ENCODE peak calls at places on chromosomes 13 and 19, in four cellular contexts. Y is K562, E is HepG2, Q is GM12878. M is an unnamed sample.

GRCh38 chr19:2495651-2496316 is 19.9 kb downstream of the GADD45B start:
- DNase-seq in Q (no peak), Y (no peak), E (no peak), M (no peak)

GRCh38 chr19:1019980-1020867 is 699 bp downstream of the TMEM259 start:
- DNase-seq in E (no peak), Q (no peak), Y (no peak), M (no peak)

GRCh38 chr19:56637976-56638555 is 4.9 kb upstream of the SMIM17 start:
- DNase-seq in Q (no peak), Y (peak; percentile 51), E (peak; percentile 54), M (peak; percentile 53)

GRCh38 chr19:57578487-57579205 is at the start of gene ZNF416:
- DNase-seq in E (peak; percentile 97), Y (peak; percentile 96), Q (peak; percentile 97), M (peak; percentile 96)

GRCh38 chr13:110628952-110629701 is 13.8 kb downstream of the NAXD start:
- DNase-seq in Q (no peak), Y (no peak), E (no peak), M (no peak)

GRCh38 chr19:1130801-1131717 is 27.3 kb downstream of the GPX4 start:
- DNase-seq in Q (no peak), Y (no peak), E (no peak), M (no peak)

GRCh38 chr13:99656843-99657506 is 155.7 kb downstream of the TM9SF2 start:
- DNase-seq in Y (no peak), E (no peak), Q (no peak), M (no peak)

GRCh38 chr13:106348032-106348431 is 187.4 kb downstream of the EFNB2 start:
- DNase-seq in Y (no peak), Q (no peak), E (no peak), M (no peak)

GRCh38 chr19:2032296-2032941 is 16.9 kb upstream of the BTBD2 start:
- DNase-seq in Y (no peak), E (no peak), Q (no peak), M (no peak)

GRCh38 chr19:1076951-1077350 is 10.0 kb downstream of the ARHGAP45 start:
- DNase-seq in Y (no peak), E (no peak), Q (peak; percentile 85), M (no peak)

GRCh38 chr13:40064154-40064713 is 408.8 kb downstream of the COG6 start:
- DNase-seq in Y (no peak), Q (no peak), E (peak; percentile 65), M (no peak)

GRCh38 chr19:16473875-16474397 is 2.2 kb upstream of the EPS15L1 start:
- DNase-seq in Q (no peak), E (no peak), Y (no peak), M (no peak)

GRCh38 chr19:3124630-3125029 is 11.2 kb upstream of the GNA15 start:
- DNase-seq in Q (no peak), E (no peak), Y (no peak), M (no peak)

GRCh38 chr19:42323852-42324654 is 1.4 kb upstream of the MEGF8 start:
- DNase-seq in E (no peak), Y (no peak), Q (no peak), M (no peak)

GRCh38 chr13:101755228-101755887 is 302.9 kb downstream of the ITGBL1 start:
- DNase-seq in E (no peak), Y (no peak), Q (no peak), M (no peak)

GRCh38 chr13:60329221-60329983 is 67.6 kb upstream of the TDRD3 start:
- DNase-seq in Q (peak; percentile 7), E (peak; percentile 12), Y (peak; percentile 41), M (peak; percentile 53)

GRCh38 chr19:5956728-5957127 is 21.2 kb downstream of the RANBP3 start:
- DNase-seq in Y (no peak), Q (no peak), E (no peak), M (no peak)

GRCh38 chr13:44212633-44213387 is 160.8 kb upstream of the SERP2 start:
- DNase-seq in Q (no peak), Y (no peak), E (no peak), M (no peak)

GRCh38 chr13:59352600-59352999 is 811.1 kb downstream of the DIAPH3 start:
- DNase-seq in Y (no peak), Q (no peak), E (peak; percentile 55), M (no peak)

GRCh38 chr13:110331362-110331761 is 24.3 kb downstream of the COL4A2 start:
- DNase-seq in E (no peak), Q (no peak), Y (no peak), M (no peak)

GRCh38 chr13:75452564-75452963 is 29.4 kb downstream of the TBC1D4 start:
- DNase-seq in Q (no peak), Y (no peak), E (no peak), M (no peak)

GRCh38 chr13:67224148-67224846 is 5.8 kb downstream of the PCDH9 start:
- DNase-seq in E (peak; percentile 56), Q (no peak), Y (peak; percentile 65), M (peak; percentile 93)

GRCh38 chr19:53944933-53945332 is 17.8 kb upstream of the CACNG8 start:
- DNase-seq in Q (no peak), E (no peak), Y (no peak), M (no peak)

GRCh38 chr13:98313938-98314292 is 136.8 kb upstream of the RNF113B start:
- DNase-seq in Y (no peak), E (no peak), Q (no peak), M (no peak)

GRCh38 chr19:41457241-41457640 is 14.3 kb downstream of the ERICH4 start:
- DNase-seq in E (no peak), Q (peak; percentile 53), Y (no peak), M (no peak)

GRCh38 chr13:40668335-40668734 is 1.9 kb upstream of the FOXO1 start:
- DNase-seq in E (peak; percentile 54), Y (peak; percentile 57), Q (no peak), M (peak; percentile 43)

GRCh38 chr13:103883152-103883551 is 816.9 kb upstream of the SLC10A2 start:
- DNase-seq in Y (no peak), E (peak; percentile 81), Q (no peak), M (peak; percentile 39)

GRCh38 chr19:43527860-43528622 is 1.0 kb upstream of the ETHE1 start:
- DNase-seq in Y (no peak), E (no peak), Q (no peak), M (no peak)

GRCh38 chr13:93867481-93867880 is 612.0 kb downstream of the DCT start:
- DNase-seq in Y (no peak), Q (no peak), E (no peak), M (no peak)

GRCh38 chr13:48806522-48806921 is 152.8 kb downstream of the CYSLTR2 start:
- DNase-seq in Q (no peak), Y (no peak), E (no peak), M (no peak)

GRCh38 chr13:110657196-110657595 is 41.9 kb downstream of the NAXD start:
- DNase-seq in Y (no peak), Q (no peak), E (no peak), M (no peak)

GRCh38 chr13:58463841-58464240 is 832.3 kb downstream of the PCDH17 start:
- DNase-seq in Q (no peak), Y (no peak), E (no peak), M (no peak)

GRCh38 chr19:12890787-12891552 is at the start of gene GCDH:
- DNase-seq in Y (peak; percentile 98), Q (peak; percentile 95), E (peak; percentile 99), M (peak; percentile 93)

GRCh38 chr19:12893582-12893981 is 2.6 kb downstream of the GCDH start:
- DNase-seq in E (no peak), Y (no peak), Q (no peak), M (no peak)

GRCh38 chr19:12891553-12892021 is 627 bp downstream of the GCDH start:
- DNase-seq in E (peak; percentile 20), Y (no peak), Q (no peak), M (no peak)

GRCh38 chr19:12899891-12900518 is 9.0 kb downstream of the GCDH start:
- DNase-seq in E (no peak), Y (no peak), Q (peak; percentile 61), M (no peak)

GRCh38 chr19:12896460-12896859 is 5.5 kb downstream of the GCDH start:
- DNase-seq in Q (no peak), E (no peak), Y (no peak), M (no peak)
- TF ChIP-seq SP1 in Q (no peak), E (no peak), Y (no peak), M (no peak)

GRCh38 chr19:35783469-35784400 is 8.4 kb downstream of the ARHGAP33 start:
- DNase-seq in Y (no peak), E (no peak), Q (no peak), M (no peak)
- TF ChIP-seq FOXM1 in Y (no peak), E (no peak), Q (no peak), M (no peak)

GRCh38 chr13:37293295-37293694 is 187.8 kb upstream of the CSNK1A1L start:
- DNase-seq in Y (no peak), Q (no peak), E (no peak), M (no peak)

GRCh38 chr13:37290691-37291090 is 185.2 kb upstream of the CSNK1A1L start:
- DNase-seq in Q (no peak), Y (no peak), E (no peak), M (no peak)

GRCh38 chr13:37295046-37295445 is 189.6 kb upstream of the CSNK1A1L start:
- DNase-seq in Y (no peak), Q (no peak), E (no peak), M (no peak)

GRCh38 chr13:37295573-37295972 is 190.1 kb upstream of the CSNK1A1L start:
- DNase-seq in Y (no peak), E (no peak), Q (no peak), M (no peak)
- TF ChIP-seq SP1 in Y (no peak), E (no peak), Q (no peak), M (no peak)

GRCh38 chr19:47890865-47891621 is 4.9 kb upstream of the SULT2A1 start:
- DNase-seq in E (no peak), Q (no peak), Y (no peak), M (no peak)

GRCh38 chr19:47895165-47895782 is 9.2 kb upstream of the SULT2A1 start:
- DNase-seq in Q (no peak), E (peak; percentile 58), Y (no peak), M (no peak)

GRCh38 chr19:47896019-47896418 is 9.9 kb upstream of the SULT2A1 start:
- DNase-seq in Q (no peak), Y (no peak), E (no peak), M (no peak)

GRCh38 chr19:47891923-47892666 is 6.0 kb upstream of the SULT2A1 start:
- DNase-seq in Q (no peak), Y (peak; percentile 81), E (peak; percentile 99), M (no peak)

GRCh38 chr19:47891622-47891922 is 5.5 kb upstream of the SULT2A1 start:
- DNase-seq in Q (no peak), Y (no peak), E (no peak), M (no peak)
- TF ChIP-seq FOXM1 in Q (no peak), Y (no peak), E (no peak), M (no peak)

GRCh38 chr19:55633866-55634265 is 6.9 kb upstream of the ZNF580 start:
- DNase-seq in Y (no peak), E (no peak), Q (no peak), M (no peak)
- TF ChIP-seq SP1 in Y (no peak), E (no peak), Q (no peak), M (no peak)

GRCh38 chr19:11361037-11361770 is 6.0 kb downstream of the PLPPR2 start:
- DNase-seq in E (no peak), Y (peak; percentile 93), Q (no peak), M (peak; percentile 64)
- TF ChIP-seq FOXM1 in E (no peak), Y (no peak), Q (no peak), M (no peak)

GRCh38 chr19:15251010-15251748 is 18.9 kb upstream of the EPHX3 start:
- DNase-seq in Q (no peak), E (no peak), Y (no peak), M (no peak)
- TF ChIP-seq SP1 in Q (no peak), E (no peak), Y (no peak), M (no peak)

GRCh38 chr19:45897413-45897812 is 5.0 kb downstream of the MYPOP start:
- DNase-seq in Y (no peak), Q (no peak), E (no peak), M (no peak)
- TF ChIP-seq FOXM1 in Y (no peak), Q (no peak), E (no peak), M (no peak)

M was measured in HEK293T.